ENCODE peak calls at places on chromosomes 3 and 15, in eight cellular contexts. O, S, R, Y, H, Q, I and A are unnamed samples.

GRCh38 chr3:124033360-124034015 is 41.6 kb upstream of the ROPN1 start:
- DNase-seq in O (no peak), S (no peak), R (no peak), Y (no peak), H (no peak), Q (peak; percentile 48), I (peak; percentile 33), A (no peak)

GRCh38 chr3:112115806-112116383 is 17.2 kb downstream of the GCSAM start:
- DNase-seq in O (no peak), S (no peak), R (no peak), Y (no peak), H (no peak), Q (no peak), I (no peak), A (no peak)

GRCh38 chr3:171556574-171557145 is 96.5 kb upstream of the TNIK start:
- DNase-seq in O (no peak), S (no peak), R (no peak), Y (no peak), H (no peak), Q (no peak), I (no peak), A (no peak)

GRCh38 chr3:117035785-117036184 is 326.2 kb downstream of the TUSC7 start:
- DNase-seq in O (no peak), S (no peak), R (no peak), Y (peak; percentile 11), H (peak; percentile 57), Q (no peak), I (no peak), A (no peak)

GRCh38 chr15:48190932-48191573 is 412 bp upstream of the CTXN2 start:
- DNase-seq in O (no peak), S (peak; percentile 52), R (peak; percentile 31), Y (peak; percentile 76), H (peak; percentile 75), Q (peak; percentile 65), I (no peak), A (peak; percentile 37)

GRCh38 chr3:17632401-17633100 is 109.9 kb downstream of the TBC1D5 start:
- DNase-seq in O (no peak), S (no peak), R (no peak), Y (peak; percentile 71), H (peak; percentile 61), Q (no peak), I (no peak), A (no peak)

GRCh38 chr15:63013052-63013808 is 29.3 kb upstream of the TPM1 start:
- DNase-seq in O (no peak), S (no peak), R (no peak), Y (peak; percentile 78), H (peak; percentile 81), Q (no peak), I (no peak), A (peak; percentile 20)

GRCh38 chr3:49362579-49362978 is 4.4 kb upstream of the GPX1 start:
- DNase-seq in O (no peak), S (no peak), R (no peak), Y (no peak), H (no peak), Q (no peak), I (no peak), A (no peak)

GRCh38 chr3:137199678-137200077 is 241.9 kb downstream of the IL20RB start:
- DNase-seq in O (no peak), S (no peak), R (no peak), Y (no peak), H (no peak), Q (no peak), I (no peak), A (no peak)

GRCh38 chr15:90638241-90638691 is 78.9 kb upstream of the BLM start:
- DNase-seq in O (no peak), S (no peak), R (no peak), Y (no peak), H (no peak), Q (peak; percentile 37), I (peak; percentile 63), A (no peak)
- H3K36me3 ChIP-seq in O (peaks cover 76% of the 10 kb centered on the region), S (peaks cover 45% of the 10 kb centered on the region), R (peaks cover 28% of the 10 kb centered on the region), Y (peaks cover 8% of the 10 kb centered on the region), H (peaks cover 20% of the 10 kb centered on the region), Q (peaks cover 75% of the 10 kb centered on the region), I (peaks cover 34% of the 10 kb centered on the region), A (peaks cover 48% of the 10 kb centered on the region)

GRCh38 chr3:121757087-121757811 is 7.7 kb upstream of the GOLGB1 start:
- DNase-seq in O (no peak), S (no peak), R (no peak), Y (peak; percentile 93), H (peak; percentile 94), Q (no peak), I (peak; percentile 29), A (no peak)
- H3K27ac ChIP-seq in O (no peak overlapping the region), S (no peak overlapping the region), R (no peak overlapping the region), Y (no peak overlapping the region), H (peak overlapping the region; percentile 92), Q (no peak overlapping the region), I (peak overlapping the region; percentile 63), A (no peak overlapping the region)

DNA sequence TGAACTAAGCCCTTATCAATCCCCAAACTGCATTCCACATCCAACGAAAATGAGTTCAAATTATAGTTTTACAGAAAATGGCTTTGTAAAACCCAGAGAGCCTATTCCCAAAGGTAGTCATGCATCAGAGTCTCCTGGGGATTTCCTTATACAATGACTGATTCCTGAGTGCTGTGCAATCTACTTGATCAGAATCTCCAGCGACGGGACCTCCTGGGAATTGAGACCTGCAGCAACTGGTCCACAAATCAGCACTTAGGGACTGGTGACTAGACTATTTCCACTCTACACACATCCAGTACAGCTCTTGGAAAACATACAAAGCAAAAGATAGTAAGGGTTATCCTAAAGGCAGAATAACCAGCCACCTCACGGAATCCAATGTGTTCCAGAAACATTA is 871.0 kb upstream of the CFAP20DC start:
- DNase-seq in O (no peak), S (no peak), R (no peak), Y (no peak), H (no peak), Q (no peak), I (no peak), A (no peak)
- H3K36me3 ChIP-seq in O (no peaks in the 10 kb centered on the region), S (no peaks in the 10 kb centered on the region), R (no peaks in the 10 kb centered on the region), Y (no peaks in the 10 kb centered on the region), H (no peaks in the 10 kb centered on the region), Q (no peaks in the 10 kb centered on the region), I (no peaks in the 10 kb centered on the region), A (no peaks in the 10 kb centered on the region)

GRCh38 chr3:9765865-9766264 is 3.9 kb downstream of the CAMK1 start:
- DNase-seq in O (no peak), S (no peak), R (no peak), Y (no peak), H (no peak), Q (no peak), I (peak; percentile 47), A (no peak)
- H3K27ac ChIP-seq in O (no peak overlapping the region), S (no peak overlapping the region), R (no peak overlapping the region), Y (no peak overlapping the region), H (no peak overlapping the region), Q (no peak overlapping the region), I (no peak overlapping the region), A (no peak overlapping the region)

DNA sequence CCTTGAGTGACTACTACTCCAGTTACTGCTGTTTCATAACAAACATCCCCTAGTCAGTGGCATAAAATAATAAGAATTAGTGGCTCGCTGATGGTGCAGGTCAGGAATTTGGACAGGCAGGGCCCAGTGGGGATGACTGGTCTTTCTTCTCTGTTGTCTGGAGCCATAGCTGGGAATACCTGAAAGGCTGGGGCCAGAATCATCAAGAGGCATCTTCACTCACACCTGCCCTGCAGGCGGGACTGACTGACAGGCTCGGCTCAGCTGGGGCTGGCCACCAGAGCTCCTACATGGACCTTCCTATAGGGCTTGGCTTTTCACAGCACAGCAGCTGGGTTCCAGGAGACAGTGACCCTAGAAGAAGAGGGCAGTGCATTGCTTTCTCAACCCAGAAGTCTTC is 148.8 kb upstream of the ATP10A start:
- DNase-seq in O (no peak), S (no peak), R (no peak), Y (no peak), H (no peak), Q (no peak), I (no peak), A (no peak)
- H3K36me3 ChIP-seq in O (no peaks in the 10 kb centered on the region), S (no peaks in the 10 kb centered on the region), R (no peaks in the 10 kb centered on the region), Y (no peaks in the 10 kb centered on the region), H (no peaks in the 10 kb centered on the region), Q (no peaks in the 10 kb centered on the region), I (no peaks in the 10 kb centered on the region), A (no peaks in the 10 kb centered on the region)

GRCh38 chr15:66786222-66786621 is 84.2 kb downstream of the SMAD6 start:
- DNase-seq in O (no peak), S (no peak), R (no peak), Y (no peak), H (no peak), Q (no peak), I (no peak), A (no peak)

GRCh38 chr15:66786708-66787471 is 84.9 kb downstream of the SMAD6 start:
- DNase-seq in O (no peak), S (no peak), R (no peak), Y (no peak), H (no peak), Q (no peak), I (no peak), A (no peak)

GRCh38 chr15:66789029-66790025 is 87.3 kb downstream of the SMAD6 start:
- DNase-seq in O (no peak), S (peak; percentile 49), R (no peak), Y (peak; percentile 84), H (peak; percentile 48), Q (no peak), I (peak; percentile 37), A (no peak)

GRCh38 chr15:66787472-66787871 is 85.4 kb downstream of the SMAD6 start:
- DNase-seq in O (no peak), S (no peak), R (no peak), Y (no peak), H (no peak), Q (no peak), I (no peak), A (no peak)

GRCh38 chr15:66788024-66788423 is 86.0 kb downstream of the SMAD6 start:
- DNase-seq in O (no peak), S (no peak), R (no peak), Y (no peak), H (no peak), Q (no peak), I (no peak), A (no peak)
- H3K27ac ChIP-seq in O (no peak overlapping the region), S (no peak overlapping the region), R (no peak overlapping the region), Y (no peak overlapping the region), H (no peak overlapping the region), Q (no peak overlapping the region), I (no peak overlapping the region), A (no peak overlapping the region)

GRCh38 chr15:59437777-59438574 is at the start of gene FAM81A:
- DNase-seq in O (no peak), S (peak; percentile 78), R (peak; percentile 73), Y (peak; percentile 85), H (peak; percentile 90), Q (peak; percentile 76), I (peak; percentile 85), A (no peak)

GRCh38 chr15:59437473-59437776 is 561 bp upstream of the FAM81A start:
- DNase-seq in O (no peak), S (no peak), R (no peak), Y (no peak), H (no peak), Q (no peak), I (no peak), A (no peak)

GRCh38 chr15:59434481-59434880 is 3.5 kb upstream of the FAM81A start:
- DNase-seq in O (no peak), S (no peak), R (no peak), Y (no peak), H (no peak), Q (no peak), I (no peak), A (no peak)

GRCh38 chr15:59438891-59439290 is 905 bp downstream of the FAM81A start:
- DNase-seq in O (no peak), S (no peak), R (no peak), Y (no peak), H (no peak), Q (no peak), I (no peak), A (no peak)

GRCh38 chr15:59436774-59437472 is 1.1 kb upstream of the FAM81A start:
- DNase-seq in O (no peak), S (no peak), R (no peak), Y (peak; percentile 45), H (peak; percentile 62), Q (no peak), I (no peak), A (no peak)
- H3K36me3 ChIP-seq in O (no peaks in the 10 kb centered on the region), S (no peaks in the 10 kb centered on the region), R (no peaks in the 10 kb centered on the region), Y (no peaks in the 10 kb centered on the region), H (peaks cover 9% of the 10 kb centered on the region), Q (no peaks in the 10 kb centered on the region), I (no peaks in the 10 kb centered on the region), A (no peaks in the 10 kb centered on the region)